ENCODE peak calls at places on chromosomes 1 and 21, in four cellular contexts. Q, W, M and A are unnamed samples.

GRCh38 chr1:222928212-222928611 is 113.4 kb downstream of the DISP1 start:
- DNase-seq in W (peak), Q (no peak), M (peak), A (peak)

GRCh38 chr1:26734501-26735058 is 38.8 kb downstream of the ARID1A start:
- DNase-seq in M (no peak), W (no peak), Q (no peak), A (no peak)

GRCh38 chr1:20983297-20983889 is 193.3 kb downstream of the EIF4G3 start:
- DNase-seq in M (no peak), W (no peak), Q (no peak), A (no peak)

GRCh38 chr1:55507578-55507931 is 292.4 kb upstream of the USP24 start:
- DNase-seq in W (no peak), M (no peak), Q (peak), A (no peak)

GRCh38 chr1:237873487-237873927 is 17.2 kb downstream of the ZP4 start:
- DNase-seq in W (no peak), Q (peak), M (no peak), A (peak)

GRCh38 chr1:6008084-6008415 is 15.8 kb upstream of the NPHP4 start:
- DNase-seq in M (no peak), Q (no peak), W (no peak), A (no peak)

GRCh38 chr1:216682694-216683243 is 40.5 kb downstream of the ESRRG start:
- DNase-seq in M (no peak), Q (no peak), W (no peak), A (no peak)

GRCh38 chr1:20399606-20400180 is 86.3 kb downstream of the CAMK2N1 start:
- DNase-seq in W (no peak), Q (no peak), M (no peak), A (no peak)

GRCh38 chr1:25017436-25018109 is 87.5 kb upstream of the RUNX3 start:
- DNase-seq in M (peak), W (no peak), Q (no peak), A (no peak)

GRCh38 chr1:15951341-15952153 is 24.4 kb downstream of the ZBTB17 start:
- DNase-seq in M (no peak), W (peak), Q (no peak), A (no peak)

GRCh38 chr21:18617291-18617690 is 213.7 kb upstream of the TMPRSS15 start:
- DNase-seq in M (no peak), Q (no peak), W (no peak), A (no peak)

GRCh38 chr1:157941939-157942338 is 51.5 kb upstream of the KIRREL1 start:
- DNase-seq in W (no peak), M (no peak), Q (no peak), A (no peak)

GRCh38 chr1:184811439-184812111 is 56.9 kb upstream of the EDEM3 start:
- DNase-seq in W (no peak), Q (no peak), M (no peak), A (no peak)

GRCh38 chr1:69081671-69082070 is 486.1 kb upstream of the LRRC7 start:
- DNase-seq in M (no peak), Q (no peak), W (no peak), A (no peak)

GRCh38 chr1:22826630-22827580 is 116.3 kb downstream of the EPHB2 start:
- DNase-seq in W (no peak), M (no peak), Q (no peak), A (peak)

GRCh38 chr1:162222019-162222418 is 152.5 kb downstream of the NOS1AP start:
- DNase-seq in Q (no peak), M (no peak), W (no peak), A (no peak)

GRCh38 chr1:109279615-109280278 is 3.2 kb downstream of the PSRC1 start:
- DNase-seq in M (no peak), W (peak), Q (no peak), A (no peak)

GRCh38 chr21:42448683-42449082 is 45.0 kb downstream of the UBASH3A start:
- DNase-seq in W (no peak), Q (no peak), M (no peak), A (no peak)

GRCh38 chr1:101567582-101568189 is 330.9 kb downstream of the S1PR1 start:
- DNase-seq in Q (peak), M (peak), W (peak), A (peak)

GRCh38 chr1:32769524-32770220 is 47.5 kb downstream of the YARS1 start:
- DNase-seq in M (no peak), Q (no peak), W (peak), A (no peak)

GRCh38 chr1:21891621-21892479 is 45.3 kb downstream of the HSPG2 start:
- DNase-seq in M (no peak), W (no peak), Q (no peak), A (no peak)

GRCh38 chr21:21096956-21097355 is 98.7 kb downstream of the NCAM2 start:
- DNase-seq in M (no peak), Q (no peak), W (no peak), A (no peak)

GRCh38 chr21:41318218-41318617 is 1.6 kb downstream of the FAM3B start:
- DNase-seq in M (no peak), Q (no peak), W (no peak), A (no peak)

GRCh38 chr1:114126696-114127095 is 27.0 kb downstream of the SYT6 start:
- DNase-seq in M (no peak), W (no peak), Q (no peak), A (no peak)

GRCh38 chr1:55179177-55179835 is 35.9 kb downstream of the USP24 start:
- DNase-seq in M (no peak), Q (no peak), W (peak), A (no peak)

GRCh38 chr1:236120725-236121153 is 21.6 kb upstream of the GPR137B start:
- DNase-seq in M (no peak), W (no peak), Q (no peak), A (no peak)

GRCh38 chr1:14190508-14190907 is 408.0 kb upstream of the KAZN start:
- DNase-seq in Q (no peak), M (no peak), W (peak), A (no peak)

GRCh38 chr1:177092001-177092400 is 72.5 kb downstream of the ASTN1 start:
- DNase-seq in M (no peak), W (no peak), Q (no peak), A (no peak)

GRCh38 chr1:55018395-55018794 is 19.7 kb downstream of the BSND start:
- DNase-seq in W (no peak), M (no peak), Q (no peak), A (no peak)

GRCh38 chr1:23421752-23422312 is 2.7 kb downstream of the TCEA3 start:
- DNase-seq in W (peak), Q (no peak), M (peak), A (no peak)

GRCh38 chr21:45865106-45865835 is 116.3 kb upstream of the COL6A1 start:
- DNase-seq in W (no peak), M (no peak), Q (no peak), A (no peak)

GRCh38 chr1:245855846-245856730 is 651.0 kb downstream of the SMYD3 start:
- DNase-seq in Q (no peak), W (no peak), M (no peak), A (peak)

GRCh38 chr1:245859510-245860114 is 647.5 kb downstream of the SMYD3 start:
- DNase-seq in M (no peak), W (no peak), Q (no peak), A (no peak)

GRCh38 chr1:245858683-245859509 is 648.2 kb downstream of the SMYD3 start:
- DNase-seq in W (no peak), Q (no peak), M (no peak), A (no peak)

GRCh38 chr1:245858022-245858421 is 649.1 kb downstream of the SMYD3 start:
- DNase-seq in M (no peak), W (no peak), Q (no peak), A (no peak)

DNA sequence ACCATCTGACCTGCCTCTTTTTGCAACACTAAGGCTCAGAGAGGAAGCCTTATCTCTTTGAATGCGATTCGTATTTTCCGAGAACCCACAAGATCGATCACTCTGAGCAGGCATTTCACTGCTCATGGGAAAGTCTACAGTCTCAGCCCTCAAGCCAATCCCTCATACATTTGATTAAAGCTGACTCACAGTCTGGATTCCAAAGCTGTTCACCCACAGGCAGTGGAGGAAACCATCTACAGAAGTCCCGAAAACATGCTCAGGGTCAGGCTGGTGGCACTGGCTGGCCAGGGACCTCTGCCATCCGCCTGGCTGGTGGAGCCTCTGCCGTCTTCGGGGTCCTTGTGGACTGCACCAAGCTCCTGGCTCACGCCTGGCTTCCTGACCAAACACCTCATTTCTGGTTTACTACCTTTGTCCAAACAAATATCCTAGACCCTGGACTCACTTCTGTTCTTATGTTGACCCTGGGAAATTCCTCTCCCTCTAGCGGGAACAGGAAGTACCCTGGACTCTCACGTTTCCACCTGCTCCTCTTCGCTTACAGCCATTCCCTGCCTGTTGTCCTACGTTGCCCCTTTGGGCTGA is 650.0 kb downstream of the SMYD3 start:
- DNase-seq in W (no peak), M (peak), Q (no peak), A (no peak)
- TF ChIP-seq HMGXB4 in W (no peak), M (peak), Q (no peak), A (no peak)

GRCh38 chr1:241413386-241413785 is 56.4 kb upstream of the RGS7 start:
- DNase-seq in Q (no peak), M (no peak), W (no peak), A (no peak)
- TF ChIP-seq HMGXB4 in Q (no peak), M (no peak), W (no peak), A (no peak)

DNA sequence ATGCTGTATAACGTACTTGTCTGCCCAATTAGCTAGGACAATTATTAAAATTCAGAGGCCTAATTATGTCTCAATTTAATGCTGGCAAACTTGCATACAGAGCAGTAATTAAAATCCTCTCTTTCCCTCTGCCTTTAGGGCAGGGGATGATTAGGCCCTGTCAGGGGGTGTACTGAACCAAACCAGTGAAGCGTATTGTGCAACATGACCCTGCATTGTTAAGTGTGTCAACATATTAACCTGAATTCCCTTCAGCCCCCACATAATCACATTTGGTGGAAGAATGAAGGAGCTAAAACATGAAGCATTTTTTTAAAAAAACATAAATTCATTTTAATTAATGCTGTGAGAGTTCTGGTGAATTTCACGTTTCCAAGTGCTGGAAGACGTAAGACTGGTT is 137.5 kb upstream of the BARHL2 start:
- DNase-seq in M (no peak), Q (no peak), W (no peak), A (no peak)
- TF ChIP-seq HMGXB4 in M (no peak), Q (no peak), W (no peak), A (no peak)

GRCh38 chr1:221350091-221350490 is 391.8 kb downstream of the DUSP10 start:
- DNase-seq in M (no peak), W (no peak), Q (no peak), A (no peak)

GRCh38 chr1:221344693-221345092 is 397.2 kb downstream of the DUSP10 start:
- DNase-seq in M (no peak), Q (no peak), W (no peak), A (no peak)

GRCh38 chr1:221343106-221343505 is 398.8 kb downstream of the DUSP10 start:
- DNase-seq in W (no peak), Q (no peak), M (no peak), A (no peak)

DNA sequence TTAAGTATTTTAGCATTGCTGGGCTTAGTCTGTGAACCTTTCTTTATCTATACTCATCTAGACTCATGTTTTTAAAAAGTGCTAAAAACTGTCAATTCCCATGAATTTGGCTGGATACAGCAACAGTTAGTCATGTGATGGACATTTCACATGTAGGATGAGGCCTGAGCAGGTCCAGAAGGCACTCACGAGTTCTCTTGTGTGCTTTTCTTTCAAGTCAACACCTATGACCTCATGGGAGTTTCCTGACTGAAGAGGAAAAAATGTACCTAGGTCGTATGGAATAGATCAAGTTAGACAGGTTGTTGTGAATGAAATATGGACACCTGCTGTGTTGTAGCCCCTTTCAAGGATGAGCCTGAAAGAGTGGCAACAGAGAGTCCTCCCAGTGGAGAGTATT is 394.2 kb downstream of the DUSP10 start:
- DNase-seq in W (no peak), M (peak), Q (no peak), A (no peak)
- TF ChIP-seq HMGXB4 in W (no peak), M (no peak), Q (no peak), A (no peak)

GRCh38 chr21:35768187-35768586 is 292.1 kb downstream of the SETD4 start:
- DNase-seq in W (no peak), M (no peak), Q (no peak), A (no peak)
- TF ChIP-seq HMGXB4 in W (no peak), M (no peak), Q (no peak), A (no peak)

GRCh38 chr1:45211061-45211460 is 4.7 kb upstream of the ZSWIM5 start:
- DNase-seq in M (no peak), W (no peak), Q (no peak), A (no peak)

GRCh38 chr1:45215485-45216199 is 9.2 kb upstream of the ZSWIM5 start:
- DNase-seq in Q (no peak), M (no peak), W (no peak), A (no peak)

GRCh38 chr1:45216861-45217260 is 10.5 kb upstream of the ZSWIM5 start:
- DNase-seq in Q (no peak), W (no peak), M (no peak), A (no peak)

GRCh38 chr1:45216200-45216541 is 9.8 kb upstream of the ZSWIM5 start:
- DNase-seq in Q (no peak), W (no peak), M (no peak), A (no peak)

DNA sequence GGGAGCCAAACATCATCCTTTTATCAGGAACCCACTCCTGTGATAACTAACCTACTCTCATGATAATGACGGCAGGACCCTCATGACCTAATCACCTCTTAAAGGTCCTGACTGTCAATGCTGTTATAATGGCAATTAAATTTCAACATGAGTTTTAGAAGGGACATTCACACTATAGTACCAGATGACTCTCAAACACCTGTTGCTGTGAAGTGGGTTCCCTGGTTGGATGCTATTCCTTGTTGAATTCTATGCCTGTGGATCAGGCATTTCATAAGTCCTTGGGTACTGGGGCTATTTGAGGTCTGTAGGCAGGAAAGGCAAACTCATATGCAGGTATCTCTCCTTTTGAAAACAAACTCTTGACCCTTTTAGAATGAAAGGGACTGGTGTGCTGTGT is 7.5 kb upstream of the ZSWIM5 start:
- DNase-seq in Q (no peak), M (no peak), W (no peak), A (no peak)
- TF ChIP-seq HMGXB4 in Q (no peak), M (no peak), W (no peak), A (no peak)

GRCh38 chr1:234605983-234606730 is 3.8 kb downstream of the IRF2BP2 start:
- DNase-seq in Q (no peak), W (peak), M (peak), A (no peak)
- TF ChIP-seq HMGXB4 in Q (no peak), W (no peak), M (peak), A (no peak)